ENCODE peak calls at places on chromosome 20, in six cellular contexts. P, M, S, O, D and R are unnamed samples.

GRCh38 chr20:51043811-51044210 is 20.9 kb upstream of the KCNG1 start:
- DNase-seq in D (no peak), P (no peak), S (no peak), O (no peak), M (no peak), R (no peak)

GRCh38 chr20:1619861-1620444 is at the start of gene SIRPB1:
- DNase-seq in M (peak; percentile 0), O (no peak), S (no peak), D (no peak), P (no peak), R (no peak)

GRCh38 chr20:2745936-2746635 is 53.5 kb downstream of the EBF4 start:
- DNase-seq in M (no peak), P (no peak), O (no peak), D (no peak), S (no peak), R (no peak)

GRCh38 chr20:2480381-2480780 is 9.8 kb upstream of the SNRPB start:
- DNase-seq in P (no peak), O (no peak), D (no peak), S (no peak), M (no peak), R (no peak)

GRCh38 chr20:46004187-46004586 is 4.5 kb upstream of the MMP9 start:
- DNase-seq in S (no peak), O (no peak), M (no peak), P (no peak), D (peak; percentile 28), R (no peak)

GRCh38 chr20:14142171-14142570 is 146.9 kb downstream of the MACROD2 start:
- DNase-seq in P (peak; percentile 28), S (peak; percentile 60), O (peak; percentile 47), M (peak; percentile 47), D (peak; percentile 79), R (no peak)

GRCh38 chr20:20549267-20549612 is 163.2 kb downstream of the RALGAPA2 start:
- DNase-seq in S (peak; percentile 47), M (no peak), D (no peak), P (no peak), O (peak; percentile 33), R (no peak)

GRCh38 chr20:18287915-18288747 is at the start of gene ZNF133:
- DNase-seq in D (peak; percentile 98), M (peak; percentile 96), P (peak; percentile 96), S (peak; percentile 98), O (peak; percentile 99), R (peak; percentile 86)

GRCh38 chr20:35284992-35285805 is 627 bp upstream of the EIF6 start:
- DNase-seq in P (no peak), O (no peak), M (no peak), S (no peak), D (no peak), R (no peak)

GRCh38 chr20:5880326-5880725 is 70.0 kb downstream of the TRMT6 start:
- DNase-seq in M (no peak), S (no peak), P (no peak), D (no peak), O (no peak), R (no peak)

GRCh38 chr20:25544316-25544715 is 41.0 kb downstream of the NINL start:
- DNase-seq in P (no peak), D (no peak), S (no peak), M (no peak), O (no peak), R (no peak)

GRCh38 chr20:22523499-22524392 is 60.6 kb downstream of the FOXA2 start:
- DNase-seq in M (peak; percentile 99), S (peak; percentile 66), D (no peak), O (peak; percentile 46), P (no peak), R (no peak)

GRCh38 chr20:24695529-24696225 is 226.2 kb downstream of the SYNDIG1 start:
- DNase-seq in P (no peak), D (peak; percentile 8), O (peak; percentile 3), S (no peak), M (no peak), R (no peak)

GRCh38 chr20:51594206-51594998 is 51.9 kb upstream of the NFATC2 start:
- DNase-seq in M (no peak), P (no peak), O (no peak), D (peak; percentile 33), S (no peak), R (no peak)

GRCh38 chr20:61073376-61073775 is 178.7 kb upstream of the CDH4 start:
- DNase-seq in O (no peak), D (no peak), M (no peak), P (no peak), S (no peak), R (no peak)

GRCh38 chr20:18254615-18255014 is 33.7 kb upstream of the ZNF133 start:
- DNase-seq in P (no peak), S (no peak), O (no peak), M (no peak), D (no peak), R (no peak)

GRCh38 chr20:63265891-63266515 is 6.6 kb upstream of the ARFGAP1 start:
- DNase-seq in P (no peak), D (no peak), O (no peak), M (no peak), S (no peak), R (no peak)

GRCh38 chr20:10376271-10377075 is 57.5 kb downstream of the MKKS start:
- DNase-seq in D (no peak), P (no peak), O (no peak), M (no peak), S (no peak), R (no peak)

GRCh38 chr20:32509639-32510066 is 75.5 kb downstream of the NOL4L start:
- DNase-seq in P (no peak), S (no peak), O (no peak), D (no peak), M (peak; percentile 91), R (no peak)

GRCh38 chr20:9581509-9581908 is 67.1 kb downstream of the LAMP5 start:
- DNase-seq in D (no peak), S (no peak), M (no peak), O (no peak), P (no peak), R (no peak)

GRCh38 chr20:3494218-3494617 is 23.4 kb downstream of the ATRN start:
- DNase-seq in O (no peak), D (no peak), M (no peak), S (no peak), P (no peak), R (no peak)

GRCh38 chr20:51195990-51196389 is 173.1 kb upstream of the KCNG1 start:
- DNase-seq in M (no peak), O (no peak), S (no peak), D (no peak), P (no peak), R (no peak)

GRCh38 chr20:62652051-62652893 is 10.0 kb downstream of the SLCO4A1 start:
- DNase-seq in O (peak; percentile 93), S (peak; percentile 88), P (peak; percentile 93), M (peak; percentile 90), D (peak; percentile 97), R (peak; percentile 99)

GRCh38 chr20:32285621-32286334 is 8.3 kb downstream of the KIF3B start:
- DNase-seq in P (no peak), D (no peak), M (no peak), O (no peak), S (no peak), R (no peak)

GRCh38 chr20:34636648-34637047 is 40.2 kb downstream of the PIGU start:
- DNase-seq in D (no peak), S (no peak), O (no peak), P (no peak), M (no peak), R (no peak)

GRCh38 chr20:31699801-31700728 is 22.6 kb downstream of the BCL2L1 start:
- DNase-seq in S (no peak), D (no peak), P (no peak), M (no peak), O (no peak), R (no peak)

GRCh38 chr20:44310664-44311639 is at the start of gene FITM2:
- DNase-seq in O (peak; percentile 99), M (peak; percentile 98), D (peak; percentile 98), S (peak; percentile 99), P (peak; percentile 99), R (peak; percentile 99)
- TF ChIP-seq POLR2A in O (no peak), M (peak; percentile 75), D (no peak), S (no peak), P (peak; percentile 24), R (peak; percentile 96)

GRCh38 chr20:49043000-49043399 is 3.1 kb upstream of the CSE1L start:
- DNase-seq in P (no peak), M (no peak), D (no peak), S (no peak), O (no peak), R (no peak)

GRCh38 chr20:49045440-49046086 is 549 bp upstream of the CSE1L start:
- DNase-seq in S (no peak), O (peak; percentile 37), P (no peak), D (no peak), M (peak; percentile 29), R (no peak)

GRCh38 chr20:49046087-49046900 is at the start of gene CSE1L:
- DNase-seq in P (peak; percentile 93), D (peak; percentile 97), M (peak; percentile 97), O (peak; percentile 95), S (peak; percentile 94), R (peak; percentile 88)
- TF ChIP-seq POLR2A in P (peak; percentile 95), D (no peak), M (peak; percentile 93), O (peak; percentile 54), S (peak; percentile 86), R (peak; percentile 87)

GRCh38 chr20:58636983-58637421 is 14.1 kb upstream of the STX16 start:
- DNase-seq in D (no peak), S (no peak), M (no peak), P (no peak), O (no peak), R (no peak)

GRCh38 chr20:58634818-58635665 is 16.0 kb upstream of the STX16 start:
- DNase-seq in P (no peak), O (no peak), S (no peak), M (no peak), D (no peak), R (no peak)

GRCh38 chr20:58636396-58636982 is 14.6 kb upstream of the STX16 start:
- DNase-seq in O (no peak), D (no peak), S (no peak), P (no peak), M (no peak), R (no peak)

GRCh38 chr20:58633161-58634035 is 17.7 kb upstream of the STX16 start:
- DNase-seq in M (no peak), O (no peak), D (no peak), P (no peak), S (no peak), R (no peak)

DNA sequence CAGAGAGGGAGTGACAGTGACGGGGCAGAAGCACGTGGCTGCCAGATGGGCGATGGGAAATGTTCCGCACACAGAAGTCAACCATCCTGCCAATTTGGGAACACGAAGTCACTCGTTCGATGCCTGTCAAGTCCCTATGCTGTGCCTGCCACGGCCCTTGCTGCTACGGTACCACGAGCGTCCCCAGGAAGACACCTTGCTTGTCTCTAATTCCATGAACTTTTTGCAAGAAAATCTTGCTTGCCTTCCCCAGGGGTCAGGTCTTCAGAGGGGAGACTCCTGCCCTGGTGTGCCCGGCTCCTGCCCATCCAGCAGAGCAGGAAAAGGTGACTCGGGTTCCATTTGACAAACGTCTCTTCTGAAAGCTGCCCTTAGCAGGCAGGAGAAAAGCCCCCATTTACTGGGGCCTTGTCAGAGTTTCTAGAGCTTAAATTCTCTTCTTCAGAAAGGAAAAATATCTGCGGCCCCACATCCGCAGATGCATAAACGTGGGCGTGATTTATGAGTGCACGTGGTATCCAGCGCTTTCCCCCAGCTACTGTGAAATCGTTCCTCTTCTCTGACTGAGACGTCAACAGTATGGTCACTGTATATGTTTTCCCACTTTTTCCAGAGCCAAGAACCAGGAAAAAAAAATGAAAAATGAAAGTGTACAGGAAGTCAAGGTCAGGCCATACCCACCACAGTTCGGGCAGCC is 16.8 kb upstream of the STX16 start:
- DNase-seq in M (no peak), D (no peak), O (no peak), S (no peak), P (no peak), R (no peak)
- TF ChIP-seq POLR2A in M (no peak), D (no peak), O (no peak), S (no peak), P (no peak), R (no peak)

GRCh38 chr20:53829086-53829703 is 235.6 kb upstream of the ZNF217 start:
- DNase-seq in S (no peak), D (no peak), P (no peak), M (no peak), O (no peak), R (peak; percentile 29)
- TF ChIP-seq POLR2A in S (no peak), D (no peak), P (no peak), M (no peak), O (no peak), R (no peak)